ENCODE peak calls at places on chromosomes 7 and 10, in eight cellular contexts. U is HCEC 1CT; G is GDM1; S is substantia nigra; R is GOT3; F is CD4-positive, alpha-beta T cell; P is naive B cell; L is fibroblast of pulmonary artery. H is an unnamed sample.

GRCh38 chr10:79182122-79182521 is 113.4 kb downstream of the ZMIZ1 start:
- DNase-seq in G (no peak), U (no peak), F (no peak), S (no peak), L (no peak), P (no peak), R (no peak), H (no peak)

GRCh38 chr7:157432957-157433576 is 96.3 kb downstream of the DNAJB6 start:
- DNase-seq in G (no peak), R (no peak), P (no peak), F (peak), L (peak), S (no peak), U (no peak), H (peak)

GRCh38 chr10:5492322-5492855 is 7.0 kb downstream of the CALML5 start:
- DNase-seq in U (no peak), G (no peak), P (no peak), R (no peak), S (no peak), L (no peak), F (no peak), H (no peak)

GRCh38 chr7:43619213-43620012 is 36.5 kb downstream of the STK17A start:
- DNase-seq in L (no peak), G (no peak), S (no peak), U (peak), P (no peak), R (no peak), F (no peak), H (no peak)

GRCh38 chr7:116097365-116098009 is 66.9 kb upstream of the TFEC start:
- DNase-seq in F (no peak), L (peak), U (peak), G (no peak), R (no peak), S (no peak), P (no peak), H (no peak)

GRCh38 chr10:126597206-126597605 is 73.3 kb downstream of the C10orf90 start:
- DNase-seq in U (no peak), P (no peak), L (no peak), R (no peak), S (no peak), G (no peak), F (no peak), H (no peak)

GRCh38 chr10:125259651-125260050 is 99.3 kb upstream of the CTBP2 start:
- DNase-seq in U (no peak), F (no peak), L (no peak), R (no peak), P (no peak), S (no peak), G (no peak), H (no peak)

GRCh38 chr10:27153855-27154198 is 357 bp downstream of the YME1L1 start:
- DNase-seq in R (no peak), G (no peak), P (no peak), L (no peak), S (peak), U (no peak), F (no peak), H (no peak)

GRCh38 chr10:99534939-99535763 is 2.4 kb downstream of the NKX2-3 start:
- DNase-seq in P (peak), S (no peak), F (no peak), U (peak), G (no peak), L (peak), R (no peak), H (no peak)

GRCh38 chr10:124717358-124717757 is 26.8 kb downstream of the FAM53B start:
- DNase-seq in P (no peak), S (no peak), L (no peak), G (no peak), R (no peak), F (no peak), U (no peak), H (no peak)

GRCh38 chr7:28584235-28584634 is 171.9 kb downstream of the CREB5 start:
- DNase-seq in U (no peak), R (no peak), L (no peak), P (no peak), G (no peak), F (no peak), S (no peak), H (no peak)

GRCh38 chr7:99762680-99763327 is 21.2 kb downstream of the CYP3A4 start:
- DNase-seq in F (no peak), S (no peak), U (no peak), L (peak), R (no peak), G (no peak), P (no peak), H (no peak)

GRCh38 chr10:124579003-124579384 is 117.4 kb downstream of the LHPP start:
- DNase-seq in R (no peak), P (no peak), S (peak), U (no peak), L (no peak), F (no peak), G (no peak), H (no peak)

GRCh38 chr10:14782691-14783363 is 8.1 kb upstream of the FAM107B start:
- DNase-seq in R (no peak), L (peak), F (no peak), S (no peak), U (peak), G (peak), P (no peak), H (no peak)

H was measured in NCI-H774.